ENCODE peak calls at places on chromosomes 13 and 19, in four cellular contexts. I, Y, T and G are unnamed samples.
A peak's percentile ranks its signal among the peaks of the same experiment; 100 is the strongest.

GRCh38 chr13:80177327-80177726 is 163.6 kb downstream of the SPRY2 start:
- DNase-seq in T (no peak), I (no peak), Y (no peak), G (no peak)

GRCh38 chr19:7635670-7636069 is 1.2 kb upstream of the STXBP2 start:
- DNase-seq in I (no peak), T (no peak), Y (no peak), G (no peak)

GRCh38 chr13:30038884-30039283 is 188.5 kb upstream of the UBL3 start:
- DNase-seq in I (no peak), T (no peak), Y (no peak), G (no peak)

GRCh38 chr19:10288662-10289166 is 1.0 kb upstream of the ICAM5 start:
- DNase-seq in I (no peak), Y (no peak), T (peak; percentile 94), G (no peak)

GRCh38 chr19:55340784-55341147 is 1.1 kb downstream of the KMT5C start:
- DNase-seq in Y (no peak), T (peak; percentile 37), I (no peak), G (no peak)

GRCh38 chr19:1018393-1018792 is 2.5 kb downstream of the TMEM259 start:
- DNase-seq in T (peak; percentile 32), I (no peak), Y (no peak), G (no peak)

GRCh38 chr13:85174291-85174690 is 624.9 kb downstream of the SLITRK6 start:
- DNase-seq in I (no peak), T (no peak), Y (no peak), G (no peak)

GRCh38 chr13:37656247-37656940 is 57.8 kb upstream of the POSTN start:
- DNase-seq in I (no peak), T (no peak), Y (no peak), G (no peak)

GRCh38 chr13:25874907-25875306 is 176.9 kb downstream of the SHISA2 start:
- DNase-seq in I (no peak), T (no peak), Y (no peak), G (peak; percentile 95)

GRCh38 chr13:76879211-76879875 is 6.9 kb downstream of the KCTD12 start:
- DNase-seq in Y (peak; percentile 32), T (no peak), I (peak; percentile 47), G (peak; percentile 82)

GRCh38 chr13:90246946-90247345 is 1100.5 kb upstream of the MIR17HG start:
- DNase-seq in T (no peak), I (no peak), Y (no peak), G (no peak)

GRCh38 chr13:44068737-44069136 is 189.0 kb downstream of the LACC1 start:
- DNase-seq in I (no peak), Y (no peak), T (no peak), G (no peak)

GRCh38 chr19:3243851-3244700 is 19.6 kb downstream of the CELF5 start:
- DNase-seq in Y (no peak), I (no peak), T (peak; percentile 48), G (peak; percentile 45)

GRCh38 chr19:55082023-55082851 is 6.6 kb downstream of the EPS8L1 start:
- DNase-seq in T (peak; percentile 71), I (no peak), Y (no peak), G (no peak)

GRCh38 chr19:1513492-1514294 is 874 bp upstream of the ADAMTSL5 start:
- DNase-seq in Y (peak; percentile 72), I (no peak), T (peak; percentile 83), G (peak; percentile 52)

GRCh38 chr19:11098327-11098726 is 9.1 kb downstream of the LDLR start:
- DNase-seq in Y (no peak), T (no peak), I (no peak), G (no peak)

GRCh38 chr19:33385956-33386355 is 12.4 kb downstream of the CEBPG start:
- DNase-seq in Y (no peak), I (no peak), T (no peak), G (no peak)

GRCh38 chr13:77565635-77566034 is 30.1 kb downstream of the SCEL start:
- DNase-seq in I (no peak), Y (no peak), T (peak; percentile 5), G (no peak)

GRCh38 chr13:48853381-48854102 is 122.2 kb upstream of the FNDC3A start:
- DNase-seq in I (no peak), T (no peak), Y (no peak), G (no peak)

GRCh38 chr13:37348916-37349653 is 243.6 kb upstream of the CSNK1A1L start:
- DNase-seq in T (no peak), Y (no peak), I (no peak), G (no peak)

GRCh38 chr19:12230751-12231733 is 63.6 kb downstream of the ZNF44 start:
- DNase-seq in I (no peak), T (no peak), Y (no peak), G (no peak)

GRCh38 chr13:77860621-77861020 is 58.0 kb downstream of the EDNRB start:
- DNase-seq in I (no peak), Y (no peak), T (no peak), G (peak; percentile 66)

GRCh38 chr19:47200530-47200929 is 30.5 kb downstream of the BBC3 start:
- DNase-seq in I (no peak), T (no peak), Y (no peak), G (no peak)

GRCh38 chr13:111954681-111955411 is 112.1 kb upstream of the SOX1 start:
- DNase-seq in I (no peak), Y (no peak), T (no peak), G (no peak)

GRCh38 chr13:111953546-111954178 is 113.3 kb upstream of the SOX1 start:
- DNase-seq in T (no peak), I (no peak), Y (no peak), G (no peak)

GRCh38 chr13:111950697-111951096 is 116.3 kb upstream of the SOX1 start:
- DNase-seq in Y (no peak), I (no peak), T (no peak), G (no peak)

GRCh38 chr13:111951982-111952565 is 114.9 kb upstream of the SOX1 start:
- DNase-seq in I (no peak), Y (no peak), T (no peak), G (no peak)

DNA sequence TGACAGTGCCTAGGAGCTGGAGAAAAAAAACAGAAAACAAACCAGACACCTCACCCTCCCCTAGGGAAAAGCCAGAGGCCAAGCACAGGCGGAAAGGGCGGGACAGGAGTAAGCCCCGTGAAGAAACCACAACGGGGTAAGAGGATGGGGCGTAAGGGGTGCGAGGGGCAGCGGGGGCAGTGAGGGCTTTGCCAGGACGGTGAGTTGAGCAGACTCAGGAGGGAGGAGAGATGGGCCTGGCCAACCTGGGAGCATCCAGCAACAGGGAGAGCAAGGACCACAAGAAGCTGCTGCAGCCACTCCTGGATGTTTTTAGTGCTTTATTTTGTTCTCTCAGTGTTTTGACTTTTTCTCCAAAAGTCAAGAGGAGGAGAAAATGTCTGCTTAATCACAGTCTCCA is 114.1 kb upstream of the SOX1 start:
- DNase-seq in T (no peak), Y (no peak), I (no peak), G (no peak)
- TF ChIP-seq SPI1 in T (no peak), Y (no peak), I (no peak), G (no peak)

GRCh38 chr19:48989701-48990291 is 3.3 kb downstream of the GYS1 start:
- DNase-seq in Y (no peak), T (no peak), I (no peak), G (no peak)
- TF ChIP-seq SPI1 in Y (no peak), T (no peak), I (no peak), G (no peak)

DNA sequence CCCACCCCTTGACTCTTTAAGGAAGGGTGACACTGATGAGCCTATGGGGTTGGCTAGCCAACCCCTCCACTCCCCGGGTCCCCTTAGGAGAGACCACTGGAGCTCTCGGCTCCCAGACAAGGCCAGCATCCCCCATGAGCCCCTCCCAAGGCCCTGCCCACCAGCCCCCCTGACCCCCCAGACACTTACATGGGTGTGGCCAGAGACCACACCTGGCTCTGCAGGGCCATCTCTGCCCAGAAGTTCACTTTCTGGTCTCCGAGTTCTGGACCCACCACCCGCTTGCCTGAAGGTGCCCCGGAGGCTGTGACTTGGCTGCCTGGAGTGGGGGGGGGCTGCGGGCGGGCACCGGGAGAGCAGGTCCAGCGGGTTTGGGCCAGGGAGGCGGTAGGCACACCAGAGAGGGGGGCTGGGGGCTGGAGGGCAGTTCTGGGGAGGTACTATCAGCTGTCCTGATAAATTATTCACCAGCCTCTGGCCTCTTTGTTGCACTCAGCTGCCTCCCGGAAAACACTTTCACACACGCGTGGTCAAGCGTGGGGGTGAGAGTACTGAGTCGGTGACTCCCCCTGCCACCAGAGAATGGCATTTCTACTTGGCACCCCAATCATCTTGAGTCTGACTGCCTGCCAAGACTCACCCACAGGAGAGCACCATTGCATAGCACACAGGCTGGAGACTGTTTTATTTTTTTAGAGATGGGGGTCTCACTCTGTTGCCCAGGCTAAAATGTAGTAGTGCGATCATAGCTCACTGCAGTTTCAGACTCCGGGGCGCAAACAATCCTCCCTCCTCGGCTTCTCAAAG is at the start of gene PALM3:
- DNase-seq in Y (no peak), T (peak; percentile 5), I (no peak), G (no peak)
- TF ChIP-seq SPI1 in Y (no peak), T (no peak), I (no peak), G (no peak)

GRCh38 chr19:49136771-49137171 is 17.4 kb downstream of the PPFIA3 start:
- DNase-seq in Y (no peak), I (no peak), T (no peak), G (no peak)
- TF ChIP-seq SPI1 in Y (no peak), I (no peak), T (no peak), G (no peak)

GRCh38 chr19:57903298-57904174 is 12.9 kb downstream of the ZNF417 start:
- DNase-seq in I (no peak), Y (peak; percentile 11), T (peak; percentile 10), G (no peak)
- TF ChIP-seq SPI1 in I (no peak), Y (no peak), T (no peak), G (no peak)

GRCh38 chr13:93368296-93368695 is 141.7 kb downstream of the GPC6 start:
- DNase-seq in I (no peak), T (peak; percentile 13), Y (no peak), G (no peak)
- TF ChIP-seq SPI1 in I (no peak), T (no peak), Y (no peak), G (no peak)

GRCh38 chr13:52164989-52165388 is 5.6 kb upstream of the NEK3 start:
- DNase-seq in T (no peak), I (no peak), Y (no peak), G (no peak)

GRCh38 chr13:52173373-52173772 is 14.0 kb upstream of the NEK3 start:
- DNase-seq in I (no peak), T (no peak), Y (no peak), G (no peak)

GRCh38 chr13:52165410-52165809 is 6.0 kb upstream of the NEK3 start:
- DNase-seq in I (no peak), T (peak; percentile 28), Y (no peak), G (no peak)

DNA sequence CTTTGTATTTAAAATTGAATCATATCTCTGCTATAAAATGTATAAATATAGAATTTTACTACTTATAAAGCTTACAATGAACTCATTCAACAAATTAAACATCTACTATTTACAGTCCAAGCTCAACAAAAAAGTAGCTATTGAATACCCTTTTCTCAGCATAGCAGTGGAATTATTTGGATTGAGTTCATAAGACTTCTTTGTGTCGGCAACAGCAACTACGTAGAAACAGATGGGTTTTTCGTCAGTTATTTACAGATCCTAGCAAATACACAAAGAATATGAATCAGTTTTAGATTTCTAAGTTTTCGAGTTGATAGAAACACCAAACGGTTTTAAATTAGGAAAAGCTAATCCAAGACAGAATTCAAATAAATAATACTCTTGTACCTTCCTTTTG is 10.4 kb upstream of the NEK3 start:
- DNase-seq in Y (no peak), T (no peak), I (no peak), G (no peak)
- TF ChIP-seq SPI1 in Y (no peak), T (no peak), I (no peak), G (no peak)